ENCODE peak calls at places on chromosomes 3 and 15, in eight cellular contexts. Y is neural progenitor cell, P is SK-N-SH, B is GM23248, G is HCT116, T is GM23338, I is OCI-LY7, Z is hepatocyte. K is an unnamed sample.

GRCh38 chr3:88203537-88204143 is 53.9 kb downstream of the C3orf38 start:
- DNase-seq in I (peak), B (peak), G (peak), P (peak), Z (peak), T (peak), Y (peak), K (peak)

GRCh38 chr3:55164191-55164590 is 236.3 kb upstream of the LRTM1 start:
- DNase-seq in G (no peak), Y (no peak), Z (no peak), I (no peak), P (no peak), T (no peak), B (no peak), K (no peak)

GRCh38 chr3:15345051-15345607 is 12.7 kb upstream of the SH3BP5 start:
- DNase-seq in Y (no peak), P (no peak), B (no peak), G (no peak), T (no peak), Z (no peak), I (peak), K (no peak)

GRCh38 chr3:146680602-146681001 is 75.5 kb upstream of the PLSCR5 start:
- DNase-seq in P (no peak), Y (no peak), T (no peak), Z (no peak), B (no peak), I (no peak), G (no peak), K (no peak)

GRCh38 chr15:59150185-59150584 is 45.2 kb downstream of the CCNB2 start:
- DNase-seq in Z (no peak), Y (no peak), P (no peak), T (no peak), B (no peak), I (no peak), G (no peak), K (no peak)

GRCh38 chr15:43285609-43286037 is 18.9 kb upstream of the TGM5 start:
- DNase-seq in Y (peak), Z (peak), T (peak), P (peak), I (peak), G (peak), B (peak), K (peak)

GRCh38 chr3:82558081-82558480 is 796.6 kb upstream of the GBE1 start:
- DNase-seq in Z (no peak), P (no peak), G (no peak), Y (no peak), B (no peak), T (peak), I (no peak), K (no peak)

GRCh38 chr3:14461006-14461747 is 58.8 kb downstream of the SLC6A6 start:
- DNase-seq in Z (no peak), I (no peak), T (no peak), Y (no peak), B (no peak), G (no peak), P (peak), K (no peak)

GRCh38 chr3:66377800-66378199 is 123.0 kb downstream of the LRIG1 start:
- DNase-seq in B (no peak), T (no peak), P (no peak), G (no peak), Y (no peak), I (no peak), Z (no peak), K (no peak)

GRCh38 chr3:66376568-66376967 is 124.3 kb downstream of the LRIG1 start:
- DNase-seq in P (no peak), Y (no peak), G (peak), T (no peak), Z (peak), I (no peak), B (peak), K (no peak)

GRCh38 chr3:66380200-66380932 is 120.5 kb downstream of the LRIG1 start:
- DNase-seq in G (no peak), I (no peak), Z (no peak), Y (no peak), B (no peak), T (no peak), P (no peak), K (no peak)

GRCh38 chr3:66379565-66379964 is 121.3 kb downstream of the LRIG1 start:
- DNase-seq in I (no peak), B (no peak), Y (no peak), T (no peak), Z (no peak), P (no peak), G (no peak), K (no peak)

GRCh38 chr3:66378256-66378655 is 122.6 kb downstream of the LRIG1 start:
- DNase-seq in T (peak), G (peak), P (peak), B (peak), I (peak), Z (no peak), Y (peak), K (no peak)
- TF ChIP-seq EZH2phosphoT487 in T (no peak), G (no peak), P (no peak), B (no peak), I (no peak), Z (no peak), Y (no peak), K (no peak)

GRCh38 chr15:66950114-66950513 is 115.3 kb upstream of the SMAD3 start:
- DNase-seq in P (no peak), G (no peak), Z (no peak), Y (no peak), T (no peak), I (no peak), B (no peak), K (no peak)

GRCh38 chr15:66946578-66947164 is 118.7 kb upstream of the SMAD3 start:
- DNase-seq in Y (peak), P (peak), G (peak), B (peak), I (peak), Z (peak), T (peak), K (peak)

GRCh38 chr15:66947471-66947870 is 117.9 kb upstream of the SMAD3 start:
- DNase-seq in Z (no peak), I (no peak), P (no peak), B (no peak), T (peak), Y (no peak), G (no peak), K (no peak)

GRCh38 chr15:66945842-66946241 is 119.6 kb upstream of the SMAD3 start:
- DNase-seq in G (no peak), Y (no peak), B (no peak), T (no peak), Z (no peak), I (no peak), P (no peak), K (no peak)

DNA sequence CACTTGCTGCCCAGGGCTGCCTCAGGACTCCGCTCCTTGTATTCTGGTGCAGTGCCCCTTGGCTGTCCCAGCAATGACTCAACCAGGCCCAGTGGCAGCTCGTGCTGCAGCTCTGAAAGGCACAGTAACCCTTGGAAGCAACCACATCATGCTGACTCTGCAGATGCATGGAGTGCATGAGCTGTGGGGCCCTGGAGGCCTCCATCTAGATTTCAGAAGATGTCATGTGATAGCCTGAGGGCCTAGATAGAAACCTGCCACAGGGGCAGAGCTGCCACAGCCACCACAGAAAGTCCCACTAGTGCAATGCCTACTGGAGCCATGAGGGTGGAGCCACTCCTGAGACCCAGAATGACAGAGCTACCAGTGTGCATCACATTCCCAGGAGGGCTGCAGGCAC is 117.1 kb upstream of the SMAD3 start:
- DNase-seq in B (peak), I (no peak), T (no peak), Y (no peak), G (no peak), P (no peak), Z (peak), K (peak)
- TF ChIP-seq EZH2phosphoT487 in B (no peak), I (no peak), T (no peak), Y (no peak), G (no peak), P (no peak), Z (no peak), K (no peak)

GRCh38 chr15:67758610-67759300 is 66.6 kb upstream of the SKOR1 start:
- DNase-seq in P (no peak), I (no peak), Z (no peak), Y (no peak), B (no peak), T (no peak), G (no peak), K (no peak)
- TF ChIP-seq EZH2phosphoT487 in P (no peak), I (no peak), Z (no peak), Y (no peak), B (no peak), T (no peak), G (no peak), K (no peak)

DNA sequence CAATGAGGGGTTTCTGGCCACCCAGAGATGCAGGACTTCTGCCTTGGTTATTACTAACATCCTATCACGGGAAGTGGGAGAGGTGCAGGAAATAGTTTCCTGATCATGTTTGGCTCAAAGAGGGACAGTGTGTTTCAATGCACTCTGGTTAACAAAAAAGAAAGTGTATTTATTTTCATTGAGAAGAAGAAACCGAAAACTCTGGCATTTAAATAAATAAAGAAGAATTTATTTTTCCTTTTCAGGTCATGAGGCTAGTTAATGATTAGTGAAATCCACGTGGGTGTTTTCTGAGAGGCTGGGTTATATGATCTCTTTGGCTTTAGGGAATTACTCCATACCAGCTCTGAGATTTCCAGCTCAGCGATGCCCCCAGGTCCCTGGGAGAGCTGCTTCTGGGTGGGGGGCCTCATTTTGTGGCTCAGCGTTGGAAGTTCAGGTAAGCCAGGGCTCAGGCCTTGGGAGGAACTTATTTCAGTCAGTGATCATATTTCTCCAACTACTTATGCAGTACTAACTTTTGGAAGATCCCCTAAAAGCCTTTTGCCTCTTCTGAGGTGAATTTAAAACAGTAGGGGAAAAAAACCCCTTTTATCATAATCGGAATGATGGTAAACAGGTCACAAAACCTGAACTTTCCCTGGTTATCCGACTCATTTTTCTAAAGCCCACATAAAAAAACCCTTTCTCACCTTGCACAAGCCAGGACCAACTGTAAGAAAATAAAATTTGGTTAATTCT is at the start of gene PLA1A:
- DNase-seq in G (no peak), I (no peak), T (no peak), Z (peak), Y (no peak), P (no peak), B (no peak), K (no peak)
- TF ChIP-seq EZH2phosphoT487 in G (no peak), I (no peak), T (no peak), Z (no peak), Y (no peak), P (no peak), B (no peak), K (no peak)